ENCODE peak calls at places on chromosomes 3 and 15, in six cellular contexts. X, C, A, D, K and V are unnamed samples.
A peak's percentile ranks its signal among the peaks of the same experiment; 100 is the strongest.

GRCh38 chr3:53566450-53567145 is 72.2 kb downstream of the CACNA1D start:
- DNase-seq in X (no peak), C (no peak), A (no peak), D (no peak), K (no peak), V (no peak)

GRCh38 chr15:41892621-41893421 is 1.0 kb downstream of the SPTBN5 start:
- DNase-seq in X (no peak), C (peak; percentile 45), A (no peak), D (no peak), K (no peak), V (peak; percentile 75)

GRCh38 chr3:118347781-118348557 is 686.7 kb downstream of the IGSF11 start:
- DNase-seq in X (no peak), C (no peak), A (no peak), D (no peak), K (no peak), V (no peak)

GRCh38 chr15:75597667-75598341 is 18.7 kb upstream of the PTPN9 start:
- DNase-seq in X (peak; percentile 39), C (no peak), A (no peak), D (no peak), K (peak; percentile 36), V (no peak)

GRCh38 chr3:66195347-66195783 is 25.4 kb upstream of the SLC25A26 start:
- DNase-seq in X (peak; percentile 63), C (peak; percentile 90), A (peak; percentile 75), D (peak; percentile 42), K (peak; percentile 44), V (peak; percentile 47)

GRCh38 chr3:25483456-25483855 is 55.4 kb downstream of the RARB start:
- DNase-seq in X (no peak), C (no peak), A (no peak), D (no peak), K (peak; percentile 66), V (no peak)

GRCh38 chr3:152865675-152866074 is 30.7 kb downstream of the P2RY1 start:
- DNase-seq in X (no peak), C (no peak), A (no peak), D (no peak), K (no peak), V (no peak)

GRCh38 chr15:58957101-58957973 is 23.9 kb upstream of the SLTM start:
- DNase-seq in X (peak; percentile 67), C (peak; percentile 76), A (no peak), D (peak; percentile 59), K (peak; percentile 78), V (no peak)

GRCh38 chr3:123749716-123750115 is 134.4 kb downstream of the MYLK start:
- DNase-seq in X (peak; percentile 95), C (no peak), A (no peak), D (no peak), K (peak; percentile 94), V (no peak)

GRCh38 chr3:138862531-138862923 is 27.8 kb upstream of the PIK3CB start:
- DNase-seq in X (no peak), C (no peak), A (no peak), D (no peak), K (peak; percentile 9), V (no peak)

GRCh38 chr3:138861755-138862333 is 27.1 kb upstream of the PIK3CB start:
- DNase-seq in X (peak; percentile 39), C (no peak), A (no peak), D (no peak), K (peak; percentile 21), V (no peak)

GRCh38 chr3:138867996-138868395 is 33.3 kb upstream of the PIK3CB start:
- DNase-seq in X (no peak), C (no peak), A (no peak), D (no peak), K (peak; percentile 20), V (no peak)

GRCh38 chr3:138863776-138864113 is 29.0 kb upstream of the PIK3CB start:
- DNase-seq in X (no peak), C (no peak), A (no peak), D (no peak), K (no peak), V (no peak)

GRCh38 chr3:138862924-138863775 is 28.4 kb upstream of the PIK3CB start:
- DNase-seq in X (peak; percentile 64), C (no peak), A (no peak), D (no peak), K (peak; percentile 62), V (peak; percentile 63)
- TF ChIP-seq CTCF in X (no peak), C (no peak), A (no peak), D (no peak), K (no peak), V (no peak)

GRCh38 chr3:26521261-26521660 is 101.3 kb upstream of the LRRC3B start:
- DNase-seq in X (no peak), C (no peak), A (no peak), D (no peak), K (no peak), V (no peak)

GRCh38 chr3:26522919-26523318 is 99.7 kb upstream of the LRRC3B start:
- DNase-seq in X (no peak), C (no peak), A (no peak), D (no peak), K (no peak), V (no peak)
- TF ChIP-seq CTCF in X (no peak), C (no peak), A (no peak), D (no peak), K (no peak), V (no peak)

GRCh38 chr3:190322604-190323240 is 476 bp upstream of the CLDN1 start:
- DNase-seq in X (no peak), C (no peak), A (no peak), D (no peak), K (peak; percentile 44), V (no peak)
- TF ChIP-seq CTCF in X (no peak), C (no peak), A (peak; percentile 36), D (no peak), K (no peak), V (no peak)

GRCh38 chr15:52331490-52332240 is 36.1 kb upstream of the MYO5C start:
- DNase-seq in X (peak; percentile 72), C (peak; percentile 48), A (no peak), D (peak; percentile 73), K (peak; percentile 70), V (peak; percentile 50)
- TF ChIP-seq CTCF in X (peak; percentile 57), C (peak; percentile 64), A (peak; percentile 58), D (peak; percentile 69), K (peak; percentile 60), V (no peak)

GRCh38 chr3:39146083-39146501 is 7.3 kb downstream of the CSRNP1 start:
- DNase-seq in X (no peak), C (no peak), A (no peak), D (no peak), K (no peak), V (peak; percentile 80)
- TF ChIP-seq CTCF in X (no peak), C (no peak), A (peak; percentile 23), D (no peak), K (no peak), V (peak; percentile 20)

GRCh38 chr3:11653298-11654055 is 9.8 kb upstream of the VGLL4 start:
- DNase-seq in X (no peak), C (no peak), A (no peak), D (no peak), K (no peak), V (no peak)
- TF ChIP-seq CTCF in X (peak; percentile 22), C (no peak), A (no peak), D (no peak), K (no peak), V (no peak)

DNA sequence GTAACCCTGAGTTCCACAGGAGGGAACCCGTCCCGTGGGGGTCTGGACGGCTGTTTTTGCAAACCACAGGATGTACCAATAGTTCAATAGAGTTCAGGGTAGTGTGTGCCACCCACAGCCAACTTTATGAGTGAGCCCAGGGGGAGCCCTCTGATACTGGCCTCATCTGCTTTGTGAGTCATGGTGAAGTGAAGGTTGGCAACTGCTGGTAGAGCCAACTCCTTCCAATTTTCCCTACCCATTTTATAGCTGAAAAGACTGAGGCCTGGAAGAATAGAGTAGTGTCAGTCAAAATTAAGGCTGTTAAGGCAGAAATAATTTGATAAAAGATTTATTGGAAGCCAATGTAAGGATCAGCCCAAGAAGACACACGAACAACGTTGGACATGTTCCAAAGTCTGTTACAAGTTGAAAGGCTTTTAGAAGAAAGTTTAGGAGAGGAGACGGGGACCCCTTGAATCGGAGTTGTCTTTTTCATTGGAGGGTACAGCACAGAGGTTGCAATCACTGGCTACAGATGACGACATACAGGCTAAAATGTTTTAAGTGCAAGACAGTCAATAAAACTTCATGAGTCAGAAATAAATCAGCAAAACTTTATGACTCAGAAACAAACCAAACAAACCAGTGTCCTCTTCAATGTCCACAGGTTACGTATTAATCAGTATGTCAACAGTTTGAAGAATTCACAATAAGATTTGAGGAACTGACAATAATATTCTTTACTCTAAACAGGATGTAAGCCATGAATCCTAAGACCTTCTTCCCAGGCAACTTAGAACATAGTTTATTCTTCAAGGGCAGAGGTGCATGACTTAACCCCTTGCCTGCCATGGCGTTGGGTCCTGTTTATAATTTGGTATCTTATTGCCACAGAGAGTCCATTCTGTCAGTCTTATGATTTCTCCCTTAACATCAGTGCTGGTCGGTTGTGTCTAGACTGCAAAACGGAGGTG is 62.9 kb upstream of the NR2E3 start:
- DNase-seq in X (peak; percentile 39), C (no peak), A (no peak), D (no peak), K (peak; percentile 68), V (no peak)
- TF ChIP-seq CTCF in X (no peak), C (no peak), A (no peak), D (no peak), K (no peak), V (no peak)

DNA sequence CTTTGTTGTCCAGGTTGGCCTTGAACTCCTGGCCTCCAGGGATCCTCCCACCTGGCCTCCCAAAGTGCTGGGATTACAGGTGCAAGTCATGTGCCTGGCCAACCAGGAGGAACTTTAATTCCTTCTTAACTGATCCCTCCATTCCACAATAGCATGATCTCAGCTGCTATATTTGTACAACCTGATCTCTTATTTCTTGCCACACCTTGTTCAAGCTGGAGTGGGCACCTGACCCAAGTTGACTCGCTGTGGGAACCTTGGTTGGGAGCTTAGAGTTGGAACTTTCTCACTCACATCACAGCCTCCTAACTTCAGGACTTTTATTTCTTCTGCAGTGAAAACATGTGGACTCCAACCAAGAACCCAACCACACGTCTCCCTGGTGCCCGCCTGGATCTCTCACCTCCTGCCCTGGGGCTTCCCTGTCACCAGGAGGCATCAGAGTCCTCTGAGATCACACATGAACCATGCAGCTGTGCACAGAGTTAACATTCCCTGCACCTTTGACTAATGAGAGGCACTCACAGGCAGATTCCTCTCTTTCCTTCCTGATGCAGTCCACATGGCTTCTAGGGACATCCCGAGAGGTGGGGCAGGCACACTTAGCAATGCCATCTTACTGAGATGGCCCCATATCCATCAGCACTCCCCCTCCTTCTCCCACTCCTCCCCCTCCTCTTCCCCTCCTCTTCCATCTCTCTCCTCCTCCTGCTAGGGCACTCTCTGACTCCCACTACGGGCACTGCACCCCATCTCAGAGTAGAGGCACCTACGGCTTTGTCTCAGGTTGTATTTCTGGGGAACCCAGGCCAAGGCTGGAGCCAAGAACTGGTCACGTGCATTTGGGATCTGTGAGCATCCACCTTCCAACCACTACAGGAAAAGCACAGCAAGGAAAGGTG is 9.7 kb upstream of the CYFIP1 start:
- DNase-seq in X (no peak), C (no peak), A (no peak), D (no peak), K (no peak), V (no peak)
- TF ChIP-seq CTCF in X (no peak), C (peak; percentile 23), A (no peak), D (no peak), K (no peak), V (no peak)